ENCODE peak calls at places on chromosomes 4 and X, in five cellular contexts. W is H9; K is CD4-positive, alpha-beta memory T cell; P is hepatocyte; M is AG10803. D is an unnamed sample.

GRCh38 chr4:14726441-14727405 is 275.6 kb upstream of the CPEB2 start:
- DNase-seq in M (no peak), W (peak; percentile 38), P (no peak), K (no peak), D (no peak)

GRCh38 chr4:124806403-124806802 is 93.9 kb upstream of the ANKRD50 start:
- DNase-seq in W (no peak), K (no peak), M (no peak), P (no peak), D (no peak)

GRCh38 chr4:38210396-38211114 is 250.4 kb downstream of the PTTG2 start:
- DNase-seq in W (peak; percentile 39), M (peak; percentile 60), K (no peak), P (no peak), D (no peak)

GRCh38 chrX:109352121-109352556 is 129.7 kb downstream of the GUCY2F start:
- DNase-seq in K (no peak), P (peak; percentile 10), W (no peak), M (peak; percentile 25), D (no peak)

GRCh38 chr4:183588169-183588675 is 70.8 kb downstream of the RWDD4 start:
- DNase-seq in W (no peak), M (peak; percentile 65), P (peak; percentile 48), K (no peak), D (no peak)

GRCh38 chr4:141480950-141481349 is 155.4 kb upstream of the IL15 start:
- DNase-seq in P (no peak), M (no peak), W (no peak), K (no peak), D (no peak)

GRCh38 chr4:129342820-129343219 is 246.9 kb downstream of the C4orf33 start:
- DNase-seq in W (no peak), K (no peak), P (peak; percentile 54), M (peak; percentile 81), D (no peak)

GRCh38 chr4:2059726-2060577 is 825 bp downstream of the NAT8L start:
- DNase-seq in K (peak; percentile 3), W (no peak), P (peak; percentile 53), M (no peak), D (no peak)

GRCh38 chr4:145285928-145286327 is 105.5 kb upstream of the OTUD4 start:
- DNase-seq in K (no peak), M (peak; percentile 32), W (no peak), P (no peak), D (no peak)

GRCh38 chr4:151442002-151442401 is 33.0 kb downstream of the FHIP1A start:
- DNase-seq in W (no peak), K (no peak), P (no peak), M (no peak), D (no peak)

GRCh38 chrX:17860811-17861495 is at the start of gene RAI2:
- DNase-seq in M (no peak), W (peak; percentile 46), K (no peak), P (peak; percentile 50), D (no peak)

GRCh38 chr4:180637616-180638015 is 1605.6 kb upstream of the TENM3 start:
- DNase-seq in P (no peak), W (no peak), K (no peak), M (no peak), D (no peak)

GRCh38 chrX:7110821-7111276 is 36.7 kb upstream of the STS start:
- DNase-seq in M (no peak), K (no peak), P (no peak), W (no peak), D (no peak)

GRCh38 chr4:74308215-74308614 is at the start of gene EPGN:
- DNase-seq in K (peak; percentile 33), P (no peak), W (no peak), M (peak; percentile 20), D (no peak)

GRCh38 chr4:69894221-69894620 is 34.3 kb upstream of the SULT1E1 start:
- DNase-seq in W (no peak), M (no peak), K (no peak), P (peak; percentile 30), D (no peak)

GRCh38 chr4:80637190-80637589 is 301.7 kb downstream of the CFAP299 start:
- DNase-seq in K (no peak), M (no peak), P (no peak), W (no peak), D (no peak)

GRCh38 chr4:99088485-99089365 is at the start of gene ADH5:
- DNase-seq in M (peak; percentile 90), W (peak; percentile 89), K (peak; percentile 90), P (peak; percentile 94), D (peak; percentile 12)

GRCh38 chrX:153370293-153371055 is 30.7 kb downstream of the PNMA6E start:
- DNase-seq in K (no peak), M (no peak), P (no peak), W (no peak), D (no peak)

GRCh38 chr4:39846135-39846534 is 131.6 kb downstream of the PDS5A start:
- DNase-seq in P (no peak), M (peak; percentile 34), K (no peak), W (no peak), D (no peak)

GRCh38 chr4:41410049-41410448 is 127.9 kb upstream of the LIMCH1 start:
- DNase-seq in W (no peak), K (no peak), M (no peak), P (no peak), D (no peak)

GRCh38 chr4:117514779-117515178 is 429.4 kb upstream of the TRAM1L1 start:
- DNase-seq in P (no peak), M (no peak), K (no peak), W (no peak), D (no peak)

GRCh38 chr4:154491731-154492249 is at the start of gene DCHS2:
- DNase-seq in K (no peak), M (no peak), P (peak; percentile 82), W (peak; percentile 83), D (no peak)

GRCh38 chr4:15935504-15936392 is 2.8 kb downstream of the FGFBP1 start:
- DNase-seq in K (no peak), M (no peak), P (no peak), W (no peak), D (no peak)

GRCh38 chr4:138158746-138159297 is 83.3 kb downstream of the SLC7A11 start:
- DNase-seq in W (no peak), M (peak; percentile 78), K (no peak), P (no peak), D (no peak)

GRCh38 chr4:124948976-124949597 is 236.6 kb upstream of the ANKRD50 start:
- DNase-seq in K (no peak), P (no peak), M (peak; percentile 49), W (no peak), D (no peak)

GRCh38 chr4:128451270-128451905 is 163.8 kb upstream of the PGRMC2 start:
- DNase-seq in P (no peak), K (no peak), W (no peak), M (no peak), D (no peak)

GRCh38 chr4:61200195-61200990 is at the start of gene ADGRL3:
- DNase-seq in M (no peak), P (peak; percentile 73), W (peak; percentile 89), K (no peak), D (no peak)

GRCh38 chr4:94947681-94948108 is 189.9 kb downstream of the BMPR1B start:
- DNase-seq in W (peak; percentile 27), P (peak; percentile 39), M (no peak), K (no peak), D (no peak)

GRCh38 chr4:95183656-95184408 is 364.9 kb downstream of the UNC5C start:
- DNase-seq in W (no peak), M (no peak), K (no peak), P (no peak), D (no peak)

GRCh38 chr4:121270384-121270783 is 106.3 kb upstream of the TNIP3 start:
- DNase-seq in M (no peak), W (no peak), K (no peak), P (no peak), D (no peak)

GRCh38 chr4:71261633-71262121 is 77.1 kb upstream of the SLC4A4 start:
- DNase-seq in W (no peak), M (no peak), P (no peak), K (no peak), D (no peak)

GRCh38 chr4:3013839-3014350 is 50.5 kb downstream of the GRK4 start:
- DNase-seq in K (no peak), P (peak; percentile 70), W (no peak), M (no peak), D (no peak)

GRCh38 chr4:2534904-2535385 is 1.5 kb upstream of the FAM193A start:
- DNase-seq in P (no peak), M (no peak), K (no peak), W (no peak), D (no peak)

GRCh38 chr4:20394471-20394870 is 142.8 kb downstream of the SLIT2 start:
- DNase-seq in M (no peak), P (no peak), W (no peak), K (no peak), D (no peak)

GRCh38 chr4:121998024-121998423 is 46.2 kb upstream of the TRPC3 start:
- DNase-seq in W (peak; percentile 52), K (no peak), P (no peak), M (no peak), D (no peak)

GRCh38 chr4:120922390-120923200 is at the start of gene PRDM5:
- DNase-seq in M (peak; percentile 54), P (peak; percentile 68), W (peak; percentile 78), K (no peak), D (no peak)

GRCh38 chr4:165351359-165352130 is 24.1 kb downstream of the MSMO1 start:
- DNase-seq in P (no peak), K (no peak), M (no peak), W (peak; percentile 43), D (no peak)

GRCh38 chr4:152815078-152815477 is 35.3 kb downstream of the ARFIP1 start:
- DNase-seq in K (no peak), W (no peak), P (no peak), M (peak; percentile 57), D (no peak)

D was measured in cortex of kidney.